ENCODE peak calls at places on chromosomes 5 and 9, in four cellular contexts. One of them, this sample, is unnamed. For H3K4me1, the result is how much of the 10 kb centered on the place peaks cover.

GRCh38 chr9:130662099-130662926 is 2.1 kb upstream of the PRDM12 start:
- DNase-seq in neural progenitor cell: peak
- DNase-seq in IMR-90: no peak
- DNase-seq in mammary epithelial cell: no peak
- DNase-seq in this sample: no peak

GRCh38 chr5:137658324-137658723 is 77.6 kb downstream of the KLHL3 start:
- DNase-seq in neural progenitor cell: no peak
- DNase-seq in IMR-90: no peak
- DNase-seq in mammary epithelial cell: no peak
- DNase-seq in this sample: no peak

GRCh38 chr5:161545701-161546462 is 643 bp downstream of the GABRB2 start:
- DNase-seq in neural progenitor cell: peak
- DNase-seq in IMR-90: no peak
- DNase-seq in mammary epithelial cell: no peak
- DNase-seq in this sample: no peak

GRCh38 chr5:175354961-175355360 is 89.0 kb downstream of the DRD1 start:
- DNase-seq in mammary epithelial cell: no peak
- DNase-seq in IMR-90: no peak
- DNase-seq in neural progenitor cell: no peak
- DNase-seq in this sample: no peak

GRCh38 chr5:675876-676698 is 17.1 kb downstream of the TPPP start:
- DNase-seq in neural progenitor cell: no peak
- DNase-seq in mammary epithelial cell: no peak
- DNase-seq in IMR-90: no peak
- DNase-seq in this sample: no peak

GRCh38 chr5:19229210-19229835 is 758.7 kb downstream of the CDH18 start:
- DNase-seq in IMR-90: no peak
- DNase-seq in mammary epithelial cell: no peak
- DNase-seq in neural progenitor cell: no peak
- DNase-seq in this sample: no peak

GRCh38 chr9:105127863-105128220 is 116.6 kb upstream of the SLC44A1 start:
- DNase-seq in IMR-90: peak
- DNase-seq in neural progenitor cell: no peak
- DNase-seq in mammary epithelial cell: peak
- DNase-seq in this sample: no peak

GRCh38 chr9:1018121-1018520 is 32.0 kb upstream of the DMRT2 start:
- DNase-seq in mammary epithelial cell: no peak
- DNase-seq in IMR-90: no peak
- DNase-seq in neural progenitor cell: no peak
- DNase-seq in this sample: no peak

GRCh38 chr9:34664281-34665108 is 2.0 kb upstream of the CCL27 start:
- DNase-seq in IMR-90: peak
- DNase-seq in mammary epithelial cell: peak
- DNase-seq in neural progenitor cell: peak
- DNase-seq in this sample: no peak

GRCh38 chr9:3299872-3300271 is 225.9 kb downstream of the RFX3 start:
- DNase-seq in IMR-90: no peak
- DNase-seq in mammary epithelial cell: no peak
- DNase-seq in neural progenitor cell: no peak
- DNase-seq in this sample: no peak

GRCh38 chr9:90878562-90878961 is 76.9 kb downstream of the SYK start:
- DNase-seq in IMR-90: no peak
- DNase-seq in mammary epithelial cell: peak
- DNase-seq in neural progenitor cell: no peak
- DNase-seq in this sample: peak

GRCh38 chr5:124806026-124806856 is 59.8 kb upstream of the ZNF608 start:
- DNase-seq in neural progenitor cell: peak
- DNase-seq in IMR-90: peak
- DNase-seq in mammary epithelial cell: peak
- DNase-seq in this sample: peak

GRCh38 chr5:133467712-133468463 is 144.5 kb downstream of the FSTL4 start:
- DNase-seq in mammary epithelial cell: no peak
- DNase-seq in neural progenitor cell: no peak
- DNase-seq in IMR-90: no peak
- DNase-seq in this sample: no peak

GRCh38 chr5:15885156-15885555 is 294.4 kb downstream of the MARCHF11 start:
- DNase-seq in neural progenitor cell: no peak
- DNase-seq in mammary epithelial cell: peak
- DNase-seq in IMR-90: peak
- DNase-seq in this sample: no peak

GRCh38 chr9:89920901-89921300 is 316.1 kb downstream of the GADD45G start:
- DNase-seq in mammary epithelial cell: no peak
- DNase-seq in IMR-90: no peak
- DNase-seq in neural progenitor cell: no peak
- DNase-seq in this sample: no peak

GRCh38 chr5:148808864-148809642 is 17.4 kb upstream of the ADRB2 start:
- DNase-seq in IMR-90: no peak
- DNase-seq in mammary epithelial cell: no peak
- DNase-seq in neural progenitor cell: no peak
- DNase-seq in this sample: no peak

GRCh38 chr5:126857472-126858410 is 80.8 kb downstream of the LMNB1 start:
- DNase-seq in IMR-90: peak
- DNase-seq in mammary epithelial cell: no peak
- DNase-seq in neural progenitor cell: no peak
- DNase-seq in this sample: no peak

GRCh38 chr5:173771058-173771742 is 116.9 kb upstream of the CPEB4 start:
- DNase-seq in mammary epithelial cell: no peak
- DNase-seq in neural progenitor cell: peak
- DNase-seq in IMR-90: no peak
- DNase-seq in this sample: no peak

GRCh38 chr9:107667700-107668099 is 178.1 kb upstream of the KLF4 start:
- DNase-seq in neural progenitor cell: no peak
- DNase-seq in IMR-90: no peak
- DNase-seq in mammary epithelial cell: no peak
- DNase-seq in this sample: no peak

GRCh38 chr9:6040077-6040476 is 24.7 kb upstream of the RANBP6 start:
- DNase-seq in IMR-90: no peak
- DNase-seq in mammary epithelial cell: no peak
- DNase-seq in neural progenitor cell: no peak
- DNase-seq in this sample: no peak

GRCh38 chr5:125180222-125180621 is 433.8 kb upstream of the ZNF608 start:
- DNase-seq in IMR-90: peak
- DNase-seq in neural progenitor cell: no peak
- DNase-seq in mammary epithelial cell: no peak
- DNase-seq in this sample: no peak

GRCh38 chr5:15446552-15446951 is 53.4 kb upstream of the FBXL7 start:
- DNase-seq in neural progenitor cell: no peak
- DNase-seq in mammary epithelial cell: no peak
- DNase-seq in IMR-90: peak
- DNase-seq in this sample: no peak

GRCh38 chr9:98219794-98220370 is 27.4 kb upstream of the CORO2A start:
- DNase-seq in mammary epithelial cell: no peak
- DNase-seq in IMR-90: no peak
- DNase-seq in neural progenitor cell: no peak
- DNase-seq in this sample: no peak

GRCh38 chr9:78297672-78297961 is 692 bp downstream of the PSAT1 start:
- DNase-seq in IMR-90: peak
- DNase-seq in neural progenitor cell: no peak
- DNase-seq in mammary epithelial cell: no peak
- DNase-seq in this sample: peak

GRCh38 chr5:66089384-66089783 is 54.7 kb upstream of the SREK1 start:
- DNase-seq in IMR-90: no peak
- DNase-seq in mammary epithelial cell: no peak
- DNase-seq in neural progenitor cell: no peak
- DNase-seq in this sample: no peak

GRCh38 chr9:132647355-132647754 is 22.4 kb downstream of the DDX31 start:
- DNase-seq in neural progenitor cell: no peak
- DNase-seq in mammary epithelial cell: peak
- DNase-seq in IMR-90: peak
- DNase-seq in this sample: peak

GRCh38 chr5:164501344-164501743 is 995.9 kb downstream of the MAT2B start:
- DNase-seq in mammary epithelial cell: no peak
- DNase-seq in neural progenitor cell: no peak
- DNase-seq in IMR-90: no peak
- DNase-seq in this sample: no peak

GRCh38 chr5:134026521-134027202 is 21.9 kb upstream of the VDAC1 start:
- DNase-seq in neural progenitor cell: peak
- DNase-seq in mammary epithelial cell: peak
- DNase-seq in IMR-90: peak
- DNase-seq in this sample: no peak

GRCh38 chr9:137160716-137161557 is 8.9 kb downstream of the LRRC26 start:
- DNase-seq in neural progenitor cell: no peak
- DNase-seq in mammary epithelial cell: no peak
- DNase-seq in IMR-90: no peak
- DNase-seq in this sample: no peak

GRCh38 chr5:68450245-68450852 is 234.8 kb downstream of the PIK3R1 start:
- DNase-seq in IMR-90: peak
- DNase-seq in neural progenitor cell: no peak
- DNase-seq in mammary epithelial cell: peak
- DNase-seq in this sample: no peak

GRCh38 chr5:132787076-132787475 is 10.0 kb upstream of the SEPTIN8 start:
- DNase-seq in neural progenitor cell: no peak
- DNase-seq in mammary epithelial cell: no peak
- DNase-seq in IMR-90: peak
- DNase-seq in this sample: no peak

GRCh38 chr5:106522296-106522695 is 1148.4 kb downstream of the EFNA5 start:
- DNase-seq in mammary epithelial cell: no peak
- DNase-seq in neural progenitor cell: no peak
- DNase-seq in IMR-90: no peak
- DNase-seq in this sample: no peak

GRCh38 chr9:73995836-73996235 is 501.3 kb upstream of the RORB start:
- DNase-seq in neural progenitor cell: no peak
- DNase-seq in mammary epithelial cell: peak
- DNase-seq in IMR-90: no peak
- DNase-seq in this sample: no peak

GRCh38 chr5:120988970-120989369 is 524.9 kb downstream of the PRR16 start:
- DNase-seq in mammary epithelial cell: no peak
- DNase-seq in IMR-90: no peak
- DNase-seq in neural progenitor cell: no peak
- DNase-seq in this sample: no peak

GRCh38 chr9:8391566-8391965 is 592.0 kb upstream of the DMAC1 start:
- DNase-seq in neural progenitor cell: no peak
- DNase-seq in mammary epithelial cell: no peak
- DNase-seq in IMR-90: no peak
- DNase-seq in this sample: no peak

GRCh38 chr9:116450378-116451139 is 236.5 kb upstream of the TRIM32 start:
- DNase-seq in IMR-90: peak
- DNase-seq in mammary epithelial cell: no peak
- DNase-seq in neural progenitor cell: no peak
- DNase-seq in this sample: no peak

GRCh38 chr5:181069767-181070491 is 29.9 kb downstream of the BTNL9 start:
- DNase-seq in neural progenitor cell: peak
- DNase-seq in IMR-90: no peak
- DNase-seq in mammary epithelial cell: no peak
- DNase-seq in this sample: no peak

GRCh38 chr9:129575818-129576217 is 45.1 kb downstream of the C9orf50 start:
- DNase-seq in neural progenitor cell: no peak
- DNase-seq in IMR-90: peak
- DNase-seq in mammary epithelial cell: no peak
- DNase-seq in this sample: no peak

GRCh38 chr9:118444403-118444802 is 740.2 kb downstream of the TLR4 start:
- DNase-seq in neural progenitor cell: no peak
- DNase-seq in IMR-90: no peak
- DNase-seq in mammary epithelial cell: no peak
- DNase-seq in this sample: no peak

DNA sequence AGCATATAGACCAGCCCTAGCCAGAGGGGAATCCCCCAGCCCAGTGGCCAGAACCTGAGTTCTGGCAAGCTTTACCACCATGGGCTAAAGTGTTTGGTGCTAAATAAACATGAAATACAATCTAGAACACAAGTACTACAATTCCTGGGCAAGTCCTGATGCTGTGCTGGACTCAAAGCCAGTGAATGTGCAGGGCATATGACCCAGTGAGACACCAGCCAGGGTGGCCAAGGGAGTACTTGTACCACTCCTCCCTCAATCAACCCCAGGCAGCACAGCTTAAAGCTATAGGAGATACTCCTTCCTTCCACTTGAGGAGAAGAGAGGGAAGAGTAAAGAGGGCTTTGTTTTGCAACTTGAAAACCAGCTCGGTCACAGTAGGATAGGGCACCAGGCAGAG is 63.6 kb downstream of the SSBP2 start:
- DNase-seq in IMR-90: no peak
- DNase-seq in mammary epithelial cell: no peak
- DNase-seq in neural progenitor cell: no peak
- DNase-seq in this sample: no peak
- H3K4me1 ChIP-seq in IMR-90: under half
- H3K4me1 ChIP-seq in mammary epithelial cell: under half
- H3K4me1 ChIP-seq in neural progenitor cell: under half
- H3K4me1 ChIP-seq in this sample: under half

DNA sequence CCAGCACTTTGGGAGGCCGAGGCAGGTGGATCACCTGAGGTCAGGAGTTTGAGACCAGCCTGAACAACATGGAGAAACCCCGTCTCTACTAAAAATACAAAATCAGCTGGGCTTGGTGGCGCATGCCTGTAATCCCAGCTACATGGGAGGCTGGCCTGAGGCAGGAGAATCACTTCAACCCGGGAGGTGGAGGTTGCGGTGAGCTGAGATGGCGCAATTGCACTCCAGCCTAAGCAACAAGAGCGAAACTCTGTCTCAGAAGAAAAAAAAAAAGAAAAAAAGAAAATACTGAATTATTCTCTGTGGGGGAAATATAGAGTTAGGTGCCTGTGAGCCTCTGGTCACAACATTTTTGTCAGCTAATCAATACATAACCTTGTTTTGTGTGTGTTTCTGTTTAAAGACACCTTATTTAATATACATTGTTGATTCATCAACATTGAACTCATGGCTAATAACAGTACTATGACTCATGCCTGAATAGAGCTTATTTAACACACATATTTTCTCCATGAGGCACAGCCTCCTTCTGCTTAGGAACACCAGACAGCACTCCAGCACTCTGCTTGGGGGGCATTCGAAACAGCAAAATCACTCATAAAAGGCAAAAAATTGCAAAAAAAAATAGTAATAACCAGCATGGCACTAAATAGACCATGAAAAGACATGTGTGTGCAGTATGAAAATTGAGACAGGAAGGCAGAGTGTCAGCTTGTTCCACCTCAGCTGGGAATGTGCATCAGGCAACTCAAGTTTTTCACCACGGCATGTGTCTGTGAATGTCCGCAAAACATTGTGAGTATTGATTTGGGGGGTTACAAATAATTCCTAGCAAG is at the start of gene IL31RA:
- DNase-seq in IMR-90: peak
- DNase-seq in mammary epithelial cell: peak
- DNase-seq in neural progenitor cell: no peak
- DNase-seq in this sample: peak
- H3K27ac ChIP-seq in IMR-90: peak
- H3K27ac ChIP-seq in mammary epithelial cell: peak
- H3K27ac ChIP-seq in neural progenitor cell: no peak
- H3K27ac ChIP-seq in this sample: peak

GRCh38 chr5:88140396-88140862 is 128.2 kb downstream of the TMEM161B start:
- DNase-seq in mammary epithelial cell: no peak
- DNase-seq in neural progenitor cell: peak
- DNase-seq in IMR-90: no peak
- DNase-seq in this sample: no peak
- H3K9ac ChIP-seq in mammary epithelial cell: no peak
- H3K9ac ChIP-seq in neural progenitor cell: no peak
- H3K9ac ChIP-seq in IMR-90: peak
- H3K9ac ChIP-seq in this sample: peak

DNA sequence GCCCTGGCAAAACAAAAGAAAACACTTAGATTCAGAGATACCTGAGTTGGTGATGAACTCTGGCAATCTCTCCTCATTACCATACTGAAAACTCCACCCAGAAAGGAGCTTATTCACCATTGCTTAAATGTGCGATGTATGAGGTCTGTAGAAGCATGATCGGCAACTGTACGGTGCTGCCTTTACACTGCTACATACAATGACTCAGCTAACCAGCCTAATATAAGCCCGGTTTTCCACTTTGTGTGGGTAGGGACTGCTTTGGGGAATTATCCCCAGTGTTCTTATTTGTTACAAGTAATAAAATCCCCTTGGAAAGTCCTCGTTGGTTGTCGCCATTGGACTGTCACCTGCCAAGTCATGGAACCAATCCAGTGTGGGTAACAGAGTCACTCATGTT is 23.6 kb upstream of the TENT2 start:
- DNase-seq in IMR-90: no peak
- DNase-seq in neural progenitor cell: no peak
- DNase-seq in mammary epithelial cell: no peak
- DNase-seq in this sample: no peak
- H3K4me1 ChIP-seq in IMR-90: under half
- H3K4me1 ChIP-seq in neural progenitor cell: under half
- H3K4me1 ChIP-seq in mammary epithelial cell: under half
- H3K4me1 ChIP-seq in this sample: under half